ENCODE peak calls at places on chromosomes 7 and 10, in six cellular contexts. E is Caco-2, O is fibroblast of lung, K is brain microvascular endothelial cell, F is prostate gland, I is astrocyte of the spinal cord. T is an unnamed sample.
A peak's percentile ranks its signal among the peaks of the same experiment; 100 is the strongest.

GRCh38 chr10:88472540-88472939 is 110.6 kb downstream of the RNLS start:
- DNase-seq in K (no peak), F (no peak), O (no peak), I (no peak), E (no peak), T (no peak)

GRCh38 chr7:27420702-27421101 is 178.1 kb downstream of the EVX1 start:
- DNase-seq in F (no peak), I (no peak), O (no peak), K (no peak), E (no peak), T (no peak)

GRCh38 chr10:116160271-116160670 is 112.7 kb downstream of the GFRA1 start:
- DNase-seq in I (no peak), O (no peak), E (no peak), F (no peak), K (no peak), T (no peak)

GRCh38 chr7:152881893-152882292 is 122.3 kb downstream of the ACTR3B start:
- DNase-seq in E (no peak), I (no peak), K (no peak), O (no peak), F (no peak), T (no peak)

GRCh38 chr10:16967000-16967865 is 150.0 kb upstream of the RSU1 start:
- DNase-seq in F (no peak), O (peak; percentile 83), I (peak; percentile 88), K (peak; percentile 46), E (no peak), T (no peak)

GRCh38 chr10:131144711-131145375 is 166.7 kb downstream of the TCERG1L start:
- DNase-seq in F (peak; percentile 16), I (no peak), E (no peak), O (no peak), K (no peak), T (no peak)

GRCh38 chr10:114879093-114879492 is 57.5 kb downstream of the FHIP2A start:
- DNase-seq in I (no peak), O (peak; percentile 22), E (no peak), F (no peak), K (no peak), T (no peak)

GRCh38 chr10:28939352-28940157 is 262.2 kb downstream of the BAMBI start:
- DNase-seq in O (peak; percentile 85), E (peak; percentile 99), K (peak; percentile 97), I (peak; percentile 72), F (peak; percentile 40), T (no peak)

GRCh38 chr7:139861794-139862193 is 32.7 kb downstream of the TBXAS1 start:
- DNase-seq in E (no peak), O (no peak), F (no peak), I (no peak), K (no peak), T (no peak)

GRCh38 chr7:106365252-106366005 is 80.6 kb upstream of the NAMPT start:
- DNase-seq in E (peak; percentile 62), K (no peak), F (no peak), O (no peak), I (no peak), T (no peak)

GRCh38 chr10:58776613-58777318 is 264.1 kb downstream of the BICC1 start:
- DNase-seq in E (no peak), K (no peak), F (no peak), O (no peak), I (no peak), T (no peak)

GRCh38 chr7:23026164-23026563 is 12.2 kb upstream of the HYCC1 start:
- DNase-seq in F (no peak), E (no peak), K (no peak), O (peak; percentile 25), I (no peak), T (no peak)

GRCh38 chr10:12719365-12719764 is 282.1 kb downstream of the CCDC3 start:
- DNase-seq in I (no peak), O (peak; percentile 40), K (no peak), F (no peak), E (no peak), T (no peak)

GRCh38 chr10:6204341-6205191 is 1.8 kb downstream of the PFKFB3 start:
- DNase-seq in O (peak; percentile 78), E (no peak), I (peak; percentile 86), F (peak; percentile 69), K (peak; percentile 65), T (peak; percentile 45)

GRCh38 chr10:43868952-43869351 is 220.3 kb upstream of the ZNF32 start:
- DNase-seq in O (no peak), K (no peak), F (no peak), I (no peak), E (no peak), T (no peak)

GRCh38 chr7:128405345-128406146 is 4.2 kb downstream of the IMPDH1 start:
- DNase-seq in I (no peak), O (peak; percentile 45), K (no peak), F (no peak), E (peak; percentile 58), T (no peak)

GRCh38 chr10:33333260-33334169 is 952 bp downstream of the NRP1 start:
- DNase-seq in F (peak; percentile 14), E (peak; percentile 27), I (no peak), O (peak; percentile 34), K (peak; percentile 29), T (no peak)

GRCh38 chr10:117360016-117360415 is 15.2 kb downstream of the PDZD8 start:
- DNase-seq in O (peak; percentile 51), E (no peak), I (peak; percentile 44), K (no peak), F (no peak), T (no peak)

GRCh38 chr7:128347573-128348147 is 4.0 kb upstream of the RBM28 start:
- DNase-seq in O (no peak), K (peak; percentile 49), I (peak; percentile 39), F (no peak), E (peak; percentile 69), T (no peak)

GRCh38 chr7:108875139-108875538 is 305.5 kb downstream of the DNAJB9 start:
- DNase-seq in K (peak; percentile 57), F (no peak), E (peak; percentile 17), I (peak; percentile 28), O (peak; percentile 16), T (no peak)

GRCh38 chr7:75639071-75639892 is 99.5 kb downstream of the HIP1 start:
- DNase-seq in K (no peak), F (no peak), O (peak; percentile 50), I (peak; percentile 38), E (peak; percentile 75), T (no peak)

GRCh38 chr7:33395340-33395739 is 266.0 kb downstream of the BBS9 start:
- DNase-seq in F (no peak), O (no peak), E (no peak), I (no peak), K (no peak), T (no peak)

GRCh38 chr10:945778-946177 is 14.3 kb upstream of the LARP4B start:
- DNase-seq in F (no peak), E (no peak), I (no peak), O (no peak), K (no peak), T (no peak)

GRCh38 chr10:31963598-31963980 is 35.0 kb upstream of the ARHGAP12 start:
- DNase-seq in E (no peak), F (no peak), O (no peak), K (no peak), I (no peak), T (no peak)

GRCh38 chr7:137992738-137993394 is 9.0 kb downstream of the CREB3L2 start:
- DNase-seq in E (peak; percentile 61), F (no peak), I (peak; percentile 92), O (peak; percentile 96), K (peak; percentile 84), T (no peak)

GRCh38 chr10:132396495-132397035 is 435 bp upstream of the PWWP2B start:
- DNase-seq in O (peak; percentile 31), F (peak; percentile 65), I (no peak), K (no peak), E (peak; percentile 85), T (no peak)

GRCh38 chr10:63929826-63930467 is 408.7 kb downstream of the REEP3 start:
- DNase-seq in F (peak; percentile 6), E (no peak), K (no peak), I (no peak), O (no peak), T (no peak)

GRCh38 chr7:83695126-83695960 is 46.4 kb upstream of the SEMA3E start:
- DNase-seq in E (no peak), K (no peak), O (no peak), I (no peak), F (no peak), T (no peak)

GRCh38 chr7:83691095-83691494 is 42.2 kb upstream of the SEMA3E start:
- DNase-seq in F (no peak), O (no peak), K (no peak), I (no peak), E (no peak), T (no peak)

GRCh38 chr7:83696101-83696500 is 47.2 kb upstream of the SEMA3E start:
- DNase-seq in E (no peak), K (no peak), F (no peak), I (no peak), O (no peak), T (no peak)

GRCh38 chr7:83689855-83690254 is 40.9 kb upstream of the SEMA3E start:
- DNase-seq in I (no peak), E (no peak), O (no peak), F (no peak), K (no peak), T (no peak)

GRCh38 chr7:83693281-83693680 is 44.3 kb upstream of the SEMA3E start:
- DNase-seq in K (no peak), E (no peak), O (no peak), I (no peak), F (no peak), T (no peak)
- H3K4me3 ChIP-seq in K (no peak overlapping the region), E (no peak overlapping the region), O (no peak overlapping the region), I (no peak overlapping the region), F (no peak overlapping the region), T (no peak overlapping the region)

DNA sequence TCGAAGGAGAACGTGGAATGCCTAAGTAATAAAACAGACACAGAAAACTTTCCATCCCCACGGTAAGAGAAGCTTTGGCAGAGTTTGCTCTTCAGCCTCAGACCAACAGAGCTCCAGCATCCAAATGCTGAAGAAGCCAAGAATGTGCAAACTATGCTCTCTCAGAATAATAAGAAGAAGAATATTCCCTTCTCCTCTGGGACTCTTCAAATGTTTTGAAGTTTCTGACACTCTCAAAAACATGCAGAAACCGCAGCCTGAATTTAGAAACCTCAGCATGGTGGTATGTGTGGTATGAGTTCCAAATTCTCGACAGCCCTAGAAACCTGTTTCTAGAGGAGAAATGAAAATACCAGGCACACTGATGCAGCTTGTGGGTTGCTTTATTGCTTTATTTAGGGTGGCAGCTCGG is 113.3 kb downstream of the KCNMA1 start:
- DNase-seq in F (no peak), I (peak; percentile 87), O (peak; percentile 93), E (no peak), K (peak; percentile 73), T (peak; percentile 92)
- H3K4me3 ChIP-seq in F (no peak overlapping the region), I (no peak overlapping the region), O (peak overlapping the region; percentile 10), E (no peak overlapping the region), K (no peak overlapping the region), T (peak overlapping the region; percentile 4)

GRCh38 chr10:2049560-2049959 is 312.2 kb upstream of the ADARB2 start:
- DNase-seq in O (no peak), E (no peak), I (no peak), F (no peak), K (no peak), T (no peak)
- H3K4me3 ChIP-seq in O (no peak overlapping the region), E (no peak overlapping the region), I (no peak overlapping the region), F (no peak overlapping the region), K (no peak overlapping the region), T (no peak overlapping the region)

DNA sequence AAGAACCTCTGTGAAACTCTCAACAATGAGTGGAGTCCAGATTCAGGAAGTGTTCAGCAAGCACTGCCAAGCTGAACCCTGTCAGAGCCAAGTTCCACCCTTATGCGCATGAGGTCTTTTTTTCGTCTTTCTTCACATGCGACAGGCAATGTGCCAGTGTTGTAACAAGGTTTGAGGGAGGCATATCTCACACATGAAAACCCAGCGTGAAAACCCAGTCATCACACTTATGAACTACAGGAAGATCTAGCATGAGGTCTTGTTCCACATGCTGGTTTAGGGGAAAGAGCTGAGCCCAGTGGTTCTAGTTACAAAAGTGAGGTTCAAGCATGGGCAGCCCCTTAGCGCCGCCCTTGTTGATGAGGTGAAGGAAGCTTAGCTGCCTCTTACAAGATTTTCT is 49.7 kb downstream of the RABGEF1 start:
- DNase-seq in I (no peak), E (no peak), O (no peak), K (no peak), F (peak; percentile 12), T (no peak)
- H3K4me3 ChIP-seq in I (no peak overlapping the region), E (no peak overlapping the region), O (no peak overlapping the region), K (no peak overlapping the region), F (no peak overlapping the region), T (no peak overlapping the region)

T was measured in AG04449.